ENCODE peak calls at places on chromosomes 5 and 9, in five cellular contexts. One of them, this sample, is unnamed.

GRCh38 chr5:159178978-159179377 is 30.4 kb downstream of the RNF145 start:
- DNase-seq in Panc1: peak; percentile 50
- DNase-seq in HCT116: peak; percentile 75
- DNase-seq in upper lobe of left lung: no peak
- DNase-seq in stomach: no peak
- DNase-seq in this sample: no peak

GRCh38 chr9:136858452-136858843 is 6.3 kb downstream of the MAMDC4 start:
- DNase-seq in upper lobe of left lung: peak; percentile 80
- DNase-seq in stomach: no peak
- DNase-seq in Panc1: no peak
- DNase-seq in HCT116: no peak
- DNase-seq in this sample: no peak

GRCh38 chr9:113650207-113651131 is 186.9 kb downstream of the RGS3 start:
- DNase-seq in stomach: no peak
- DNase-seq in Panc1: peak; percentile 28
- DNase-seq in HCT116: no peak
- DNase-seq in upper lobe of left lung: no peak
- DNase-seq in this sample: no peak

GRCh38 chr5:52864376-52864775 is 76.7 kb downstream of the ITGA1 start:
- DNase-seq in stomach: no peak
- DNase-seq in HCT116: no peak
- DNase-seq in upper lobe of left lung: no peak
- DNase-seq in Panc1: no peak
- DNase-seq in this sample: no peak

GRCh38 chr5:110514030-110514429 is 212.4 kb downstream of the TMEM232 start:
- DNase-seq in HCT116: no peak
- DNase-seq in Panc1: no peak
- DNase-seq in upper lobe of left lung: no peak
- DNase-seq in stomach: no peak
- DNase-seq in this sample: no peak

GRCh38 chr5:87410941-87411340 is 1.8 kb downstream of the CCNH start:
- DNase-seq in upper lobe of left lung: no peak
- DNase-seq in HCT116: no peak
- DNase-seq in Panc1: no peak
- DNase-seq in stomach: no peak
- DNase-seq in this sample: no peak

GRCh38 chr9:136326061-136326776 is 1.1 kb upstream of the GPSM1 start:
- DNase-seq in HCT116: no peak
- DNase-seq in stomach: no peak
- DNase-seq in Panc1: no peak
- DNase-seq in upper lobe of left lung: peak; percentile 82
- DNase-seq in this sample: no peak

GRCh38 chr9:15304620-15305019 is 2.4 kb downstream of the TTC39B start:
- DNase-seq in Panc1: no peak
- DNase-seq in upper lobe of left lung: no peak
- DNase-seq in stomach: no peak
- DNase-seq in HCT116: no peak
- DNase-seq in this sample: no peak

GRCh38 chr9:16075695-16076094 is 522.9 kb downstream of the CCDC171 start:
- DNase-seq in stomach: no peak
- DNase-seq in HCT116: no peak
- DNase-seq in Panc1: no peak
- DNase-seq in upper lobe of left lung: no peak
- DNase-seq in this sample: no peak

GRCh38 chr9:14813336-14814020 is 90.9 kb upstream of the CER1 start:
- DNase-seq in stomach: no peak
- DNase-seq in upper lobe of left lung: no peak
- DNase-seq in HCT116: no peak
- DNase-seq in Panc1: no peak
- DNase-seq in this sample: no peak

GRCh38 chr9:36194326-36195000 is 3.7 kb downstream of the CLTA start:
- DNase-seq in stomach: no peak
- DNase-seq in HCT116: no peak
- DNase-seq in Panc1: no peak
- DNase-seq in upper lobe of left lung: no peak
- DNase-seq in this sample: no peak

GRCh38 chr5:171484460-171484899 is 65.0 kb downstream of the FGF18 start:
- DNase-seq in upper lobe of left lung: no peak
- DNase-seq in stomach: no peak
- DNase-seq in HCT116: peak; percentile 10
- DNase-seq in Panc1: no peak
- DNase-seq in this sample: no peak

GRCh38 chr9:121278535-121279169 is 10.7 kb downstream of the GSN start:
- DNase-seq in Panc1: no peak
- DNase-seq in stomach: peak; percentile 58
- DNase-seq in upper lobe of left lung: no peak
- DNase-seq in HCT116: peak; percentile 59
- DNase-seq in this sample: peak; percentile 95

GRCh38 chr5:122152266-122152900 is 23.0 kb downstream of the ZNF474 start:
- DNase-seq in HCT116: no peak
- DNase-seq in upper lobe of left lung: no peak
- DNase-seq in Panc1: no peak
- DNase-seq in stomach: no peak
- DNase-seq in this sample: no peak

GRCh38 chr9:93730213-93730612 is 153.8 kb downstream of the PHF2 start:
- DNase-seq in Panc1: no peak
- DNase-seq in HCT116: no peak
- DNase-seq in stomach: no peak
- DNase-seq in upper lobe of left lung: no peak
- DNase-seq in this sample: no peak

GRCh38 chr9:82180711-82181110 is 192.1 kb downstream of the SPATA31D1 start:
- DNase-seq in upper lobe of left lung: no peak
- DNase-seq in HCT116: no peak
- DNase-seq in Panc1: no peak
- DNase-seq in stomach: no peak
- DNase-seq in this sample: no peak

GRCh38 chr5:148968311-148968710 is 94.6 kb downstream of the SH3TC2 start:
- DNase-seq in upper lobe of left lung: no peak
- DNase-seq in Panc1: no peak
- DNase-seq in HCT116: no peak
- DNase-seq in stomach: no peak
- DNase-seq in this sample: no peak

GRCh38 chr9:125509476-125509875 is 197.5 kb downstream of the MAPKAP1 start:
- DNase-seq in Panc1: no peak
- DNase-seq in stomach: no peak
- DNase-seq in upper lobe of left lung: no peak
- DNase-seq in HCT116: no peak
- DNase-seq in this sample: no peak

GRCh38 chr5:161369032-161369431 is 177.5 kb downstream of the GABRB2 start:
- DNase-seq in HCT116: no peak
- DNase-seq in stomach: no peak
- DNase-seq in upper lobe of left lung: no peak
- DNase-seq in Panc1: no peak
- DNase-seq in this sample: no peak

GRCh38 chr9:128097156-128098016 is 29.4 kb downstream of the SLC25A25 start:
- DNase-seq in stomach: no peak
- DNase-seq in HCT116: no peak
- DNase-seq in upper lobe of left lung: no peak
- DNase-seq in Panc1: no peak
- DNase-seq in this sample: no peak

GRCh38 chr9:81116340-81117207 is 572.8 kb downstream of the TLE1 start:
- DNase-seq in Panc1: no peak
- DNase-seq in stomach: no peak
- DNase-seq in HCT116: no peak
- DNase-seq in upper lobe of left lung: peak; percentile 20
- DNase-seq in this sample: no peak

GRCh38 chr5:132215329-132215728 is 12.3 kb downstream of the P4HA2 start:
- DNase-seq in upper lobe of left lung: peak; percentile 84
- DNase-seq in HCT116: no peak
- DNase-seq in Panc1: no peak
- DNase-seq in stomach: peak; percentile 93
- DNase-seq in this sample: peak; percentile 93

GRCh38 chr5:169296456-169297220 is 4.3 kb downstream of the SLIT3 start:
- DNase-seq in stomach: no peak
- DNase-seq in HCT116: no peak
- DNase-seq in Panc1: peak; percentile 45
- DNase-seq in upper lobe of left lung: no peak
- DNase-seq in this sample: no peak
- TF ChIP-seq POLR2AphosphoS5 in stomach: no peak
- TF ChIP-seq POLR2AphosphoS5 in HCT116: no peak
- TF ChIP-seq POLR2AphosphoS5 in Panc1: no peak
- TF ChIP-seq POLR2AphosphoS5 in upper lobe of left lung: peak; percentile 20
- TF ChIP-seq POLR2AphosphoS5 in this sample: peak; percentile 55

GRCh38 chr9:129876815-129877214 is 41.6 kb downstream of the USP20 start:
- DNase-seq in HCT116: no peak
- DNase-seq in stomach: no peak
- DNase-seq in Panc1: no peak
- DNase-seq in upper lobe of left lung: no peak
- DNase-seq in this sample: no peak

GRCh38 chr9:129873563-129873962 is 38.3 kb downstream of the USP20 start:
- DNase-seq in upper lobe of left lung: peak; percentile 56
- DNase-seq in HCT116: no peak
- DNase-seq in stomach: no peak
- DNase-seq in Panc1: no peak
- DNase-seq in this sample: no peak

GRCh38 chr9:129875181-129875611 is 39.9 kb downstream of the USP20 start:
- DNase-seq in stomach: no peak
- DNase-seq in upper lobe of left lung: peak; percentile 58
- DNase-seq in HCT116: no peak
- DNase-seq in Panc1: no peak
- DNase-seq in this sample: no peak

GRCh38 chr9:129874261-129875101 is 39.2 kb downstream of the USP20 start:
- DNase-seq in upper lobe of left lung: peak; percentile 38
- DNase-seq in stomach: no peak
- DNase-seq in Panc1: no peak
- DNase-seq in HCT116: no peak
- DNase-seq in this sample: no peak

GRCh38 chr9:129875687-129876395 is 40.6 kb downstream of the USP20 start:
- DNase-seq in Panc1: no peak
- DNase-seq in stomach: no peak
- DNase-seq in upper lobe of left lung: peak; percentile 75
- DNase-seq in HCT116: no peak
- DNase-seq in this sample: no peak
- TF ChIP-seq CTCF in Panc1: no peak
- TF ChIP-seq CTCF in stomach: no peak
- TF ChIP-seq CTCF in upper lobe of left lung: no peak
- TF ChIP-seq CTCF in HCT116: no peak
- TF ChIP-seq CTCF in this sample: no peak

GRCh38 chr5:44388504-44389409 is 463 bp downstream of the FGF10 start:
- DNase-seq in upper lobe of left lung: peak; percentile 41
- DNase-seq in HCT116: no peak
- DNase-seq in Panc1: no peak
- DNase-seq in stomach: peak; percentile 26
- DNase-seq in this sample: no peak
- H3K4me3 ChIP-seq in upper lobe of left lung: peak overlapping the region; percentile 21
- H3K4me3 ChIP-seq in HCT116: no peak overlapping the region
- H3K4me3 ChIP-seq in Panc1: peak overlapping the region; percentile 25
- H3K4me3 ChIP-seq in stomach: peak overlapping the region; percentile 57
- H3K4me3 ChIP-seq in this sample: peak overlapping the region; percentile 49

DNA sequence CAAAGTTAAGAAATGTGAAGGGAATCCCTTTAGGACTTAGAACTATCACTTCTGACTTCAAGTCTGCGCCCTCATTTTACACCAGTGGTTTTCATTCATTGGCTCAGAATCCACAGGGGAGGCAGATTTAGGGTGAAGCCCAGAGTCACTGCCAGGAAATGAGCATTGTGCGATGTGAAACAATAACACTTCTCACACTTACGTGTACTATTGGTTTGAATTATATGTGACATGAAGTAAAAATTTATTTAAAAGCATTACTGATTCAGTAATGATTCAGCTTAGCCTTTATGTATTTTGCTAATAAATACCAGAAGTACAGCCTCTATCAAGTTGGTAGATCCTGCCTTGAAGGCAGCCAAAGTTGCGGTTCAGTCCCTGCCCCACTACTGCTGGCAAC is 98.6 kb downstream of the PAM start:
- DNase-seq in stomach: no peak
- DNase-seq in upper lobe of left lung: no peak
- DNase-seq in Panc1: no peak
- DNase-seq in HCT116: no peak
- DNase-seq in this sample: no peak
- TF ChIP-seq POLR2AphosphoS5 in stomach: no peak
- TF ChIP-seq POLR2AphosphoS5 in upper lobe of left lung: no peak
- TF ChIP-seq POLR2AphosphoS5 in Panc1: no peak
- TF ChIP-seq POLR2AphosphoS5 in HCT116: no peak
- TF ChIP-seq POLR2AphosphoS5 in this sample: no peak

GRCh38 chr9:130042406-130042930 is 521 bp downstream of the FNBP1 start:
- DNase-seq in upper lobe of left lung: peak; percentile 92
- DNase-seq in Panc1: no peak
- DNase-seq in stomach: peak; percentile 40
- DNase-seq in HCT116: no peak
- DNase-seq in this sample: no peak

GRCh38 chr9:130040901-130041647 is 1.9 kb downstream of the FNBP1 start:
- DNase-seq in upper lobe of left lung: no peak
- DNase-seq in stomach: no peak
- DNase-seq in Panc1: no peak
- DNase-seq in HCT116: no peak
- DNase-seq in this sample: no peak

GRCh38 chr9:130042931-130043653 is at the start of gene FNBP1:
- DNase-seq in HCT116: no peak
- DNase-seq in Panc1: no peak
- DNase-seq in upper lobe of left lung: peak; percentile 96
- DNase-seq in stomach: peak; percentile 78
- DNase-seq in this sample: peak; percentile 48

GRCh38 chr9:130041648-130042405 is 1.2 kb downstream of the FNBP1 start:
- DNase-seq in HCT116: no peak
- DNase-seq in upper lobe of left lung: no peak
- DNase-seq in Panc1: no peak
- DNase-seq in stomach: no peak
- DNase-seq in this sample: no peak

GRCh38 chr9:130039504-130040147 is 3.4 kb downstream of the FNBP1 start:
- DNase-seq in stomach: no peak
- DNase-seq in upper lobe of left lung: no peak
- DNase-seq in HCT116: no peak
- DNase-seq in Panc1: no peak
- DNase-seq in this sample: no peak
- TF ChIP-seq CTCF in stomach: no peak
- TF ChIP-seq CTCF in upper lobe of left lung: no peak
- TF ChIP-seq CTCF in HCT116: peak; percentile 27
- TF ChIP-seq CTCF in Panc1: peak; percentile 51
- TF ChIP-seq CTCF in this sample: no peak